ENCODE peak calls at places on chromosomes 5 and 9, in nine cellular contexts. A is SK-N-MC; M is body of pancreas; J is HCT116; L is ovary; N is naive thymus-derived CD4-positive, alpha-beta T cell; Y is CD4-positive, alpha-beta T cell; C is esophagus muscularis mucosa; T is fibroblast of lung. X is an unnamed sample. For H3K9me3, the result is how much of the 10 kb centered on the place peaks cover.

GRCh38 chr5:140190868-140191209 is 15.9 kb downstream of the CYSTM1 start:
- DNase-seq in N (no peak), A (no peak), T (no peak), C (no peak), L (no peak), J (no peak), Y (no peak), M (no peak), X (no peak)

GRCh38 chr5:95995947-95996489 is 34.4 kb upstream of the ELL2 start:
- DNase-seq in L (no peak), A (no peak), M (no peak), C (no peak), N (no peak), T (no peak), J (no peak), Y (no peak), X (no peak)

GRCh38 chr5:67147768-67148167 is 48.8 kb downstream of the CD180 start:
- DNase-seq in T (peak), J (no peak), L (no peak), A (no peak), M (no peak), C (no peak), Y (no peak), N (no peak), X (no peak)

GRCh38 chr9:26675055-26675454 is 217.5 kb downstream of the CAAP1 start:
- DNase-seq in A (no peak), J (no peak), T (no peak), L (no peak), Y (no peak), C (no peak), M (no peak), N (no peak), X (no peak)

GRCh38 chr5:126562823-126563222 is 32.2 kb downstream of the ALDH7A1 start:
- DNase-seq in A (no peak), M (no peak), T (no peak), L (no peak), N (no peak), J (no peak), C (no peak), Y (no peak), X (no peak)

GRCh38 chr5:6117212-6117611 is 261.1 kb downstream of the MED10 start:
- DNase-seq in N (no peak), A (no peak), J (no peak), M (no peak), T (no peak), L (no peak), C (peak), Y (no peak), X (no peak)

GRCh38 chr9:116298992-116299391 is 145.4 kb downstream of the PAPPA start:
- DNase-seq in Y (no peak), T (no peak), L (no peak), A (no peak), C (no peak), M (no peak), N (no peak), J (no peak), X (no peak)

GRCh38 chr9:80146466-80146865 is 574.7 kb downstream of the TLE4 start:
- DNase-seq in J (no peak), C (no peak), Y (no peak), M (no peak), L (no peak), N (no peak), A (no peak), T (peak), X (no peak)

GRCh38 chr9:79352322-79352721 is 219.4 kb upstream of the TLE4 start:
- DNase-seq in M (no peak), N (no peak), L (no peak), C (no peak), A (no peak), T (no peak), Y (no peak), J (no peak), X (no peak)

GRCh38 chr9:133140606-133141005 is 19.6 kb upstream of the RALGDS start:
- DNase-seq in A (no peak), T (no peak), N (no peak), Y (no peak), L (no peak), C (no peak), M (no peak), J (no peak), X (no peak)

GRCh38 chr5:3825888-3826465 is 230.3 kb downstream of the IRX1 start:
- DNase-seq in L (no peak), N (no peak), A (no peak), M (no peak), C (no peak), Y (no peak), T (no peak), J (no peak), X (no peak)

GRCh38 chr9:5500441-5501235 is 9.7 kb upstream of the PDCD1LG2 start:
- DNase-seq in A (no peak), Y (no peak), J (no peak), L (no peak), M (peak), C (no peak), N (no peak), T (peak), X (no peak)

GRCh38 chr9:88776717-88777497 is 214.4 kb upstream of the S1PR3 start:
- DNase-seq in L (no peak), J (no peak), M (no peak), A (no peak), Y (no peak), T (peak), N (no peak), C (no peak), X (peak)

GRCh38 chr5:65986050-65986451 is 59.7 kb downstream of the ERBIN start:
- DNase-seq in N (no peak), T (peak), M (no peak), C (no peak), L (no peak), A (no peak), Y (no peak), J (no peak), X (peak)

GRCh38 chr5:145548097-145548496 is 287.0 kb downstream of the PRELID2 start:
- DNase-seq in L (no peak), J (no peak), C (no peak), A (no peak), M (no peak), T (no peak), Y (no peak), N (no peak), X (no peak)

GRCh38 chr9:136051568-136052432 is 43.3 kb downstream of the NACC2 start:
- DNase-seq in M (peak), C (peak), N (no peak), J (peak), A (peak), T (peak), L (peak), Y (no peak), X (peak)

DNA sequence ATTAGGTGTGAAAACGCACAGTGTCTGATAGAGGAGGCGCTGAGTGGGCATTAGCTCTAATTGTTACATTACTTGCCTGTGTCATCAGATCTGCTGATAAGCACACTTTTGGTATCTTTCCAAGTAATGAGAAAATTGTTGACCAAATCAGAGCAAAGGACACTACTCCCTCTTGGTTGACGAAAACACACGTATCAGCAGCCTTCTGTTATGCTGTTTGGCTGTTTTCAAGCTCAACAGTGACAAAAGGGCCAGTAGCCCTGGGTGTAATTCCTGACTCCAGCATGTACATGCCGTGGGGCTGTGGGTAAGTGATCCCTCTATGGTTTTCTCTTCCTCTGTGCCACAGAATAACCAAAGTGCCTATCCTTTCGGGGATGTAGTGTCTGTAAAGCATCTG is 151.4 kb downstream of the AUH start:
- DNase-seq in C (no peak), A (no peak), J (no peak), M (no peak), T (peak), L (no peak), Y (no peak), N (no peak), X (no peak)
- H3K27ac ChIP-seq in C (no peak), A (no peak), J (no peak), M (peak), T (no peak), L (no peak), Y (no peak), N (no peak), X (no peak)

DNA sequence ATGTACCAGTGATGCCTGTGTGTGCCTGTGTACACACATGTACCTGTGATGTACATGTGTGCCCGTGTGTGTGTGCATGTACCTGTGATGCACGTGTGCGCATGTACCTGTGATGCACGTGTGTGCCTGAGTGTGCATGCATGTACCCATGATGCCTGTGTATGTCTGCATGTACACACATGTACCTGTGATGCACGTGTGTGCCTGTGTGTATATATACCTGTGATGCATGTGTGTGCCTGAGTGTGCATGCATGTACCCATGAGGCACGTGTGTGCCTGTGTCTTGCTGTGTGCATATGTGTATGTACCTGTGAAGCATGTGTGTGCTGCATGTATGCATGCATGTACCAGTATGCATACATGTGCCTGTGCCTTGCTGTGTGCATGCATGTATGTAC is 419.0 kb downstream of the IRX2 start:
- DNase-seq in N (no peak), J (no peak), C (peak), A (no peak), T (no peak), L (no peak), Y (no peak), M (no peak), X (no peak)
- H3K9me3 ChIP-seq in N (under half), J (under half), C (under half), A (under half), T (under half), L (under half), Y (under half), M (under half), X (half or more)

DNA sequence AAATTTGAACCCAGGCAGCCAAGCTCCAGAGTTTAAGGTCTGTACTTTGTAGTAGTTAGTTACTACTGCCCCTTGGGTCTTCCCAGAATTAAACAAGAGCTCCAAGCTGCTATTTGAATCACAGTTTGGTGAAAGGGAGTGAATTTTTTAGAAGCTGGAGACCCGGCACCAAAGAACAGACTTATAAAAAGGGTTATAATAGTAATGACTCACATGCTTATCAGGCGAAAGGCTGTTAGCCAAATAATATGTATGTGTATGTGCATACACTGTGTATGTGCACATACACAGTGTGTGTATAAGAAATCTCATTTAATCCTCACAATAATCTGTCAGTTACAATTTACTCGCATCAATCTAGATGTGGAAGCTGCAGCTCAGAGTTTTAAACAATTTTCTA is 59.5 kb upstream of the ITGA1 start:
- DNase-seq in T (no peak), N (no peak), L (no peak), M (no peak), Y (no peak), A (no peak), C (no peak), J (no peak), X (no peak)
- H3K27ac ChIP-seq in T (no peak), N (no peak), L (no peak), M (no peak), Y (no peak), A (no peak), C (peak), J (no peak), X (no peak)

GRCh38 chr9:129517006-129517405 is 103.9 kb downstream of the C9orf50 start:
- DNase-seq in C (no peak), T (no peak), J (no peak), A (no peak), Y (no peak), L (no peak), N (no peak), M (no peak), X (no peak)
- H3K9me3 ChIP-seq in C (under half), T (under half), J (under half), A (under half), Y (under half), L (under half), N (under half), M (under half), X (under half)

GRCh38 chr9:129849901-129850300 is 14.6 kb downstream of the USP20 start:
- DNase-seq in L (no peak), Y (no peak), J (no peak), N (no peak), C (no peak), T (no peak), A (no peak), M (no peak), X (no peak)
- H3K27ac ChIP-seq in L (no peak), Y (no peak), J (no peak), N (no peak), C (peak), T (no peak), A (no peak), M (no peak), X (no peak)

DNA sequence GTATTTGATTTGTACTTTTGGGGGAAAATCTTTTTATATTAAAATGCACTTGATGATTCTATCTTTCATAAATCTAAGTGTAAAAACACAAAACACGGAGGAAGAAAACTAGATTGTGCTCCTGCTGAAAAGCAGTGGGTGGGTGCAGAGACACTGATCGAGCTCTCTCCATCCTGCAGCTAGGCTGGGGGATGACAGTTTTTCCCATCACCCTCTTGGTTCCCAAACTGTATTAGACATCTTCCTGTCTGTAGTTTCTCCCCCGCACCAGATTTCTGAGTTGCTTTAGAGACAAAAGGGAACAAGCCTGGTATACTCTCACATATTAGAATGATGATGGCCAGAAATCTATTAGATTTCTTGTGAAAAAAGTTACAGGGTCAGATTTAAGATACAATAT is 99.6 kb downstream of the FAM114A2 start:
- DNase-seq in L (no peak), N (no peak), M (no peak), Y (no peak), C (no peak), T (no peak), J (no peak), A (no peak), X (no peak)
- H3K9me3 ChIP-seq in L (under half), N (under half), M (under half), Y (under half), C (half or more), T (under half), J (under half), A (under half), X (under half)

GRCh38 chr9:106862115-106862945 is 636 bp upstream of the ZNF462 start:
- DNase-seq in M (no peak), A (no peak), T (peak), C (no peak), J (no peak), L (peak), N (no peak), Y (no peak), X (no peak)
- H3K27ac ChIP-seq in M (peak), A (no peak), T (peak), C (peak), J (peak), L (peak), N (no peak), Y (no peak), X (peak)

GRCh38 chr9:111542497-111543254 is 17.7 kb downstream of the ZNF483 start:
- DNase-seq in T (peak), Y (no peak), J (no peak), N (no peak), A (no peak), C (no peak), M (no peak), L (no peak), X (no peak)
- H3K9me3 ChIP-seq in T (under half), Y (half or more), J (under half), N (under half), A (under half), C (half or more), M (half or more), L (under half), X (under half)